ENCODE peak calls at places on chromosomes 5 and 9, in five cellular contexts. Z, B, W, E and V are unnamed samples.

GRCh38 chr9:133728856-133729645 is 9.1 kb downstream of the SARDH start:
- DNase-seq in W (peak), E (no peak), B (no peak), Z (no peak), V (no peak)

GRCh38 chr5:61351733-61352132 is 19.7 kb downstream of the ZSWIM6 start:
- DNase-seq in E (no peak), B (no peak), Z (no peak), W (no peak), V (no peak)

GRCh38 chr9:18274693-18275092 is 199.3 kb upstream of the ADAMTSL1 start:
- DNase-seq in W (no peak), Z (no peak), B (no peak), E (no peak), V (no peak)

GRCh38 chr9:127762111-127762676 is 16.3 kb downstream of the SH2D3C start:
- DNase-seq in B (no peak), W (no peak), Z (no peak), E (no peak), V (no peak)

GRCh38 chr9:90547896-90548295 is 94.7 kb downstream of the DIRAS2 start:
- DNase-seq in W (no peak), E (no peak), Z (no peak), B (no peak), V (no peak)

GRCh38 chr5:97164846-97165245 is 18.2 kb downstream of the RIOK2 start:
- DNase-seq in W (no peak), Z (no peak), E (no peak), B (no peak), V (no peak)

GRCh38 chr9:109981091-109981490 is 201.1 kb downstream of the PALM2AKAP2 start:
- DNase-seq in W (no peak), Z (no peak), B (no peak), E (no peak), V (no peak)

GRCh38 chr9:97703437-97704326 is 6.5 kb upstream of the XPA start:
- DNase-seq in Z (peak), W (no peak), B (no peak), E (peak), V (no peak)

GRCh38 chr5:52844885-52845284 is 57.2 kb downstream of the ITGA1 start:
- DNase-seq in B (no peak), W (no peak), E (peak), Z (no peak), V (no peak)

GRCh38 chr5:52328220-52328619 is 459.5 kb upstream of the ITGA1 start:
- DNase-seq in B (no peak), E (no peak), Z (no peak), W (no peak), V (no peak)

GRCh38 chr9:130264414-130265350 is 878 bp upstream of the HMCN2 start:
- DNase-seq in E (no peak), B (no peak), W (no peak), Z (peak), V (no peak)

GRCh38 chr5:35903631-35904203 is 34.7 kb downstream of the CAPSL start:
- DNase-seq in Z (no peak), B (no peak), W (no peak), E (no peak), V (no peak)

GRCh38 chr5:80619081-80619480 is 35.4 kb upstream of the MSH3 start:
- DNase-seq in E (no peak), Z (no peak), B (no peak), W (no peak), V (no peak)

GRCh38 chr5:147754372-147755122 is 28.0 kb downstream of the JAKMIP2 start:
- DNase-seq in E (no peak), Z (no peak), B (no peak), W (no peak), V (no peak)

GRCh38 chr5:94021246-94021645 is 279.8 kb upstream of the POU5F2 start:
- DNase-seq in B (no peak), E (peak), Z (no peak), W (no peak), V (no peak)

GRCh38 chr9:114834386-114834785 is 28.5 kb upstream of the TNFSF15 start:
- DNase-seq in B (no peak), W (no peak), Z (no peak), E (no peak), V (no peak)

GRCh38 chr5:122295138-122295537 is 16.9 kb upstream of the SNCAIP start:
- DNase-seq in Z (no peak), W (no peak), B (no peak), E (no peak), V (no peak)

GRCh38 chr5:39580702-39581498 is 156.1 kb upstream of the DAB2 start:
- DNase-seq in B (no peak), Z (no peak), E (peak), W (no peak), V (no peak)

GRCh38 chr9:37582548-37583157 is 6.5 kb upstream of the FBXO10 start:
- DNase-seq in W (no peak), B (no peak), E (no peak), Z (no peak), V (no peak)

GRCh38 chr5:62282079-62282478 is 23.9 kb upstream of the KIF2A start:
- DNase-seq in B (no peak), W (no peak), E (no peak), Z (no peak), V (no peak)